ENCODE peak calls at places on chromosome 7, in six cellular contexts. G is H9, Z is H1, J is neuronal stem cell, R is mesenchymal stem cell, N is IMR-90. D is an unnamed sample.

GRCh38 chr7:74231232-74231590 is 21.4 kb downstream of the LAT2 start:
- DNase-seq in G (no peak), Z (no peak), J (no peak), R (no peak), N (no peak), D (no peak)

GRCh38 chr7:137882261-137882668 is 35.5 kb upstream of the DGKI start:
- DNase-seq in G (no peak), Z (no peak), J (no peak), R (peak; percentile 91), N (peak; percentile 100), D (peak; percentile 63)

GRCh38 chr7:80357530-80357929 is 154.3 kb downstream of the GNAT3 start:
- DNase-seq in G (no peak), Z (no peak), J (no peak), R (no peak), N (peak; percentile 61), D (no peak)

GRCh38 chr7:105649727-105650381 is 68.6 kb upstream of the EFCAB10 start:
- DNase-seq in G (no peak), Z (no peak), J (no peak), R (peak; percentile 14), N (peak; percentile 75), D (no peak)

GRCh38 chr7:155454183-155455112 is 3.5 kb upstream of the EN2 start:
- DNase-seq in G (no peak), Z (no peak), J (no peak), R (no peak), N (no peak), D (no peak)

GRCh38 chr7:120856621-120857352 is 1.2 kb downstream of the TSPAN12 start:
- DNase-seq in G (peak; percentile 76), Z (no peak), J (peak; percentile 75), R (peak; percentile 74), N (peak; percentile 8), D (peak; percentile 80)

GRCh38 chr7:80640841-80641240 is 2.4 kb downstream of the CD36 start:
- DNase-seq in G (no peak), Z (no peak), J (no peak), R (peak; percentile 75), N (peak; percentile 77), D (peak; percentile 71)

GRCh38 chr7:100837099-100837836 is 9.9 kb upstream of the EPHB4 start:
- DNase-seq in G (peak; percentile 95), Z (peak; percentile 83), J (peak; percentile 87), R (peak; percentile 94), N (peak; percentile 90), D (peak; percentile 90)

GRCh38 chr7:38574121-38574520 is 57.1 kb downstream of the AMPH start:
- DNase-seq in G (no peak), Z (no peak), J (no peak), R (no peak), N (peak; percentile 31), D (no peak)

GRCh38 chr7:5396542-5396941 is 27.1 kb downstream of the TNRC18 start:
- DNase-seq in G (no peak), Z (no peak), J (no peak), R (peak; percentile 28), N (no peak), D (peak; percentile 24)

GRCh38 chr7:142933624-142934023 is at the start of gene TRPV5:
- DNase-seq in G (no peak), Z (no peak), J (no peak), R (no peak), N (no peak), D (no peak)

GRCh38 chr7:94980418-94981142 is 73.2 kb downstream of the PPP1R9A start:
- DNase-seq in G (no peak), Z (no peak), J (no peak), R (no peak), N (no peak), D (peak; percentile 87)

GRCh38 chr7:82288769-82289535 is 154.6 kb downstream of the CACNA2D1 start:
- DNase-seq in G (no peak), Z (no peak), J (no peak), R (no peak), N (no peak), D (no peak)

GRCh38 chr7:17166824-17167379 is 131.6 kb upstream of the AHR start:
- DNase-seq in G (no peak), Z (no peak), J (no peak), R (no peak), N (no peak), D (no peak)

GRCh38 chr7:139709460-139709859 is 68.3 kb downstream of the HIPK2 start:
- DNase-seq in G (no peak), Z (no peak), J (no peak), R (peak; percentile 82), N (peak; percentile 92), D (no peak)

GRCh38 chr7:11843113-11843765 is 11.2 kb upstream of the THSD7A start:
- DNase-seq in G (no peak), Z (no peak), J (no peak), R (peak; percentile 28), N (no peak), D (no peak)

GRCh38 chr7:159209429-159209828 is 64.8 kb upstream of the VIPR2 start:
- DNase-seq in G (no peak), Z (no peak), J (no peak), R (no peak), N (no peak), D (no peak)

GRCh38 chr7:102875700-102876192 is 37.1 kb upstream of the LRRC17 start:
- DNase-seq in G (no peak), Z (peak; percentile 10), J (no peak), R (peak; percentile 99), N (peak; percentile 100), D (peak; percentile 95)

DNA sequence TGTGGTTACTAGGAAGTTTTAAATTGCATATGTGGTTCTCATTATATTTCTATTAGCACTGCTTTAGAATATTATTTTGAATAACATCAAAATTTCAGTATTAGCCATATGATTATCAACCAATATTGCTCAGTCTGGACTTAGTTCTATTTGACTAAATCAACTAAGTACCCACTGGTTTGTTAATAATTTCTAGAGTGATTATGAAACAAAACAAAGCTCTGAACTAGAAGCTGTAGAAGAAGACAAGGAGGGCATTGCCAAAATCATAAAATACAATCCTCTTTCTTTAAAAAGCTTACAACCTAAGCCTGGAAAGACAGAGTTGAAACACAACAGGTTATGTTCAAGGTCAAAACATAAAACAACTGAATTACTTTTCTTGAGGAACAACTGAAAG is 204.7 kb downstream of the KMT2C start:
- DNase-seq in G (no peak), Z (no peak), J (no peak), R (no peak), N (no peak), D (no peak)
- H3K4me2 ChIP-seq in G (no peak overlapping the region), Z (no peak overlapping the region), J (no peak overlapping the region), R (no peak overlapping the region), N (no peak overlapping the region), D (no peak overlapping the region)

DNA sequence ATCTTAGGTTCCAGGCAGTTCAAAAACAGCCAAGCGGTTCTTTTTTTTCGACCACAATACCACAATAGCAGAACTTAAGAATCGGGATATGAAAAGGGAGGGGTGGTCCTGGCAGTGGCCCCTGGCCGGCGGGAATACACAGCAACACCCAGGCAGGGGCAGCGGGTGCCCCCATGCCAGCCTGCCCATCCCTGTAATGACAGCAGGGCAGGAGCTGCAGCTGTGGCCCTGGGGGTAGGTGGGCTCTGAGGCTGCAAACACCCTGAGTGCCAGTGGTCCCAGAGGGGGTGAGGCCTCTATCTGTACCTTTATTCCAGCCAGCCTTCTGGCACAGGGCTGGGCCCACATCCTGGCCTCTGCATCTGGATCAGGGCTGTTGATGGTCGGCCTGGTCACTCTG is 247.4 kb downstream of the SEMA3D start:
- DNase-seq in G (no peak), Z (no peak), J (no peak), R (no peak), N (no peak), D (no peak)
- H4K91ac ChIP-seq in G (no peak overlapping the region), Z (no peak overlapping the region), J (no peak overlapping the region), R (no peak overlapping the region), N (no peak overlapping the region), D (no peak overlapping the region)

DNA sequence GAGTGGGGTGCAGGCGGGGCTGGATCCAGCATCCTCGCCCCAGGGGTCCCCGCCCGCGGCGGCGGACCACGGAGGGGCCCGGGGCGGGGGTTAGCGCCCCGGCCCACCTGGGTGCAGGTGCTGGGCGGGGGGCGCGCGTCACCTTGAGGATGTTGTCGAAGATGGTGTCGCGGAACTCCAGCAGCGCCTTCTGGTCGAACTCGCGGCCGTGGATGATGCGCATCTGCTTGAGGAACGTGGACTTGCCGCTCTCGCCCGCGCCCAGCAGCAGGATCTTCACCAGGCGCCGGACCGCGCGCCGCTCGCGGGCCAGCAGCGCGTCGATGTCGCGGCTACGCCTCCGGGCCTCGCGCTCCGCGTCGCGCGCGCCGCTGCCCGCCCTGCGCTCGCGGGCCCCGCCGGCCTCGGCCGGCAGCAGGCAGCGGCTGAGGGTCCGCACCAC is 376 bp downstream of the GNA12 start:
- DNase-seq in G (no peak), Z (no peak), J (no peak), R (peak; percentile 44), N (peak; percentile 34), D (peak; percentile 60)
- H3K4me2 ChIP-seq in G (peak overlapping the region; percentile 59), Z (peak overlapping the region; percentile 62), J (peak overlapping the region; percentile 71), R (peak overlapping the region; percentile 90), N (peak overlapping the region; percentile 95), D (peak overlapping the region; percentile 58)

GRCh38 chr7:157371296-157371695 is 34.5 kb downstream of the DNAJB6 start:
- DNase-seq in G (no peak), Z (no peak), J (no peak), R (no peak), N (no peak), D (no peak)

GRCh38 chr7:157375410-157375809 is 38.6 kb downstream of the DNAJB6 start:
- DNase-seq in G (no peak), Z (no peak), J (no peak), R (no peak), N (no peak), D (no peak)

GRCh38 chr7:157370761-157371160 is 34.0 kb downstream of the DNAJB6 start:
- DNase-seq in G (no peak), Z (no peak), J (no peak), R (no peak), N (no peak), D (no peak)

GRCh38 chr7:157373493-157373892 is 36.7 kb downstream of the DNAJB6 start:
- DNase-seq in G (no peak), Z (no peak), J (no peak), R (no peak), N (no peak), D (no peak)

DNA sequence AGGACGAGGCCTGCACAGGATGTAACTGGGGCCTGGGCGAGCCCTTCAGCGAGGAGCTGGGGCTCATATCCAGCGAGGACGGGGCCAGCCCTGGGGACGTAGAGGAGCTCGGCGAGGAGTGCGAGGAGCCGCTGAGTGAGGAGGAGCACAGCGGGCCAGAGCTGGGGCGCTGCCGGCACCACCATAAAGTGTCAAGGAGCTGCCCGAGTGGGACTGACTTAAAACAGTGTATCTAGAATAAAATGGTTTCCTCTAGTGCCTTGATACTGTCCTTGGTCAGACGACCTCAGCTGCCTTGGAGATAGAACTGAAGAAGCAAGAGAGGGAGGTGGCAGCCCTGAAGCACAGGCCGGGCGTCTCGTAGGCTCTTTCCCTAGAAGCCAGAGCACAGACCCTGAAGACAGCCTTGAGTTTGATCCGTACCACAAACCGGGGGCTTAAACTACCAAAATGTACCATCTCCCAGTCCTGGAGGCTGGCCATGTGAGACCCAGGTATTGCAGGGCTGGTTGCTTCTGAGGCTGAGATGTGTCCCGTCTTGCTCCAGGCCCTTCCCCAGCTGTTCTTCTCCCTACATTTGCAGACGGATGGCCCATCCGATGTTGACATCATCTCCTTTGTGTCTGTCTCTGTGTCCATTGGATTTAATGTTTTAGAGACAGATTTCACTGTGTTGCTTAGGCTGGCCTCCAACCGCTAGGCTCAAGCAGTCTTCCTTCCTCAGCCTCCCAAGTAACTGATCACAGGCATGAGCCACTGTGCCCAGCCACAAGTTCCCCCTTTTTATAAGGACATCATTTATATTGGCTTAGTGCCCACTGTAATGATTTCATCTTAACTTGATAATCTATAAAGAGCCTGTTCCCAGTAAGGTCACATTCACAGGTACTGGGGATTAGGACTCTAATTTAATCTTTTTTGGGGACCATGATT is 35.8 kb downstream of the DNAJB6 start:
- DNase-seq in G (no peak), Z (no peak), J (no peak), R (no peak), N (no peak), D (no peak)
- H4K91ac ChIP-seq in G (no peak overlapping the region), Z (no peak overlapping the region), J (no peak overlapping the region), R (no peak overlapping the region), N (no peak overlapping the region), D (no peak overlapping the region)

D was measured in trophoblast cell.